ENCODE peak calls at places on chromosomes 16 and 17, in five cellular contexts. E is heart left ventricle, W is neural progenitor cell, L is ascending aorta, O is adrenal gland. R is an unnamed sample. For H3K36me3, the result is how much of the 10 kb centered on the place peaks cover.

GRCh38 chr16:50096791-50097190 is 31.0 kb downstream of the HEATR3 start:
- DNase-seq in E (no peak), W (no peak), L (no peak), O (no peak), R (no peak)

GRCh38 chr17:66348605-66349165 is 46.3 kb downstream of the PRKCA start:
- DNase-seq in E (peak), W (no peak), L (no peak), O (peak), R (peak)

GRCh38 chr16:50099957-50100648 is 34.3 kb downstream of the HEATR3 start:
- DNase-seq in E (no peak), W (no peak), L (no peak), O (no peak), R (no peak)

GRCh38 chr17:28899212-28899815 is 1.8 kb upstream of the FLOT2 start:
- DNase-seq in E (no peak), W (no peak), L (no peak), O (no peak), R (no peak)

GRCh38 chr17:40460585-40460975 is 17.3 kb downstream of the IGFBP4 start:
- DNase-seq in E (no peak), W (no peak), L (no peak), O (no peak), R (no peak)

GRCh38 chr16:1791256-1791942 is 2.1 kb downstream of the IGFALS start:
- DNase-seq in E (no peak), W (no peak), L (no peak), O (no peak), R (no peak)

GRCh38 chr17:7280519-7281073 is 922 bp upstream of the SLC2A4 start:
- DNase-seq in E (peak), W (peak), L (peak), O (peak), R (peak)

GRCh38 chr17:16072031-16072430 is 72.4 kb downstream of the TTC19 start:
- DNase-seq in E (no peak), W (no peak), L (no peak), O (no peak), R (no peak)

GRCh38 chr17:48596000-48596734 is 2.6 kb upstream of the HOXB5 start:
- DNase-seq in E (no peak), W (no peak), L (no peak), O (no peak), R (no peak)

GRCh38 chr17:66786101-66786500 is 48.8 kb upstream of the CACNG5 start:
- DNase-seq in E (no peak), W (no peak), L (no peak), O (no peak), R (no peak)

DNA sequence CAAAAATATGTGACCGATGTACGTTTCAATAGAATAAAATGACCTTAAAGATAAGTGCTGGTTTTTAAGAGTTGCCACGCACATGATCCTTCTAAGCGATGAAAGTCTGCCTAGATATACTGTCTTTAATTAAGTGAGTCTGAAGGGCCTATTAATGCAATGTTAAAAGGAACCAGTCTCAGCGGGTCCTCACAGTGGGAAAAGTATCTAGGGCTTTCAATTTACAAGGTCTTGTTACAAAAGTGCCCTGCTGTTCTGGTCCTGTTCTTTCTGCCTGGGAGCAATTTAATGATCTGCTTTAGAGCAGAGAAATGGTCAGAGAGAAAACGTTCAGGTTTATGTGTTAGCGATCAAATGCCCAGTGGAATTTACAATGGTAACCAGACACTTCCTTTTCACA is 864.0 kb downstream of the KCNJ2 start:
- DNase-seq in E (no peak), W (peak), L (no peak), O (no peak), R (no peak)
- H3K36me3 ChIP-seq in E (under half), W (under half), L (under half), O (under half), R (under half)

GRCh38 chr17:4389079-4389478 is 22.6 kb upstream of the UBE2G1 start:
- DNase-seq in E (no peak), W (no peak), L (no peak), O (no peak), R (no peak)
- H3K36me3 ChIP-seq in E (under half), W (under half), L (under half), O (under half), R (under half)

GRCh38 chr16:3536851-3537250 is 36.0 kb downstream of the CLUAP1 start:
- DNase-seq in E (peak), W (no peak), L (peak), O (peak), R (peak)
- H3K36me3 ChIP-seq in E (half or more), W (under half), L (under half), O (under half), R (under half)

GRCh38 chr17:82803185-82803584 is 36.6 kb downstream of the ZNF750 start:
- DNase-seq in E (no peak), W (no peak), L (no peak), O (no peak), R (no peak)

GRCh38 chr17:82802141-82802540 is 37.7 kb downstream of the ZNF750 start:
- DNase-seq in E (no peak), W (no peak), L (no peak), O (no peak), R (peak)

GRCh38 chr17:82804442-82805191 is 35.2 kb downstream of the ZNF750 start:
- DNase-seq in E (peak), W (no peak), L (peak), O (no peak), R (peak)

GRCh38 chr17:82805254-82805653 is 34.6 kb downstream of the ZNF750 start:
- DNase-seq in E (no peak), W (no peak), L (no peak), O (no peak), R (no peak)

DNA sequence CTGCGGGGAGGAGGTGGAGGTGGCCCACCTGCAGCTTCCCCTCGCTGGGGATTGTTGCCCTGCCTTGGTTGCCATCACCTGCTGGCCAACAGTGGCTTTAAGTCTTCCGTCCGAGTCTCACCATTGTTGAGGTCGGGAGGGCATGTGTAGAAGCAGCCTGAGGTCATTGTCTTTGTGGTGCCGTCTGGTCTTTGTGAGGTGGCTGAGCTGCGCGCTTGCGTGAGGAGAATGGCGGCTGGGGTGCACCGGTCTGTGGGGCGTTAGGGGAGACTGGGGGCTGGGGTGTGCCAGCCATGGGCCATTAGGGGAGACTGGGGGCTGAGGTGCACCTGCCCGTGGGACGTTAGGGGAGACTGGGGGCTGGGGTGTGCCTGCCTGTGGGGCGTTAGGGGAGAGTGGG is 36.2 kb downstream of the ZNF750 start:
- DNase-seq in E (no peak), W (no peak), L (no peak), O (no peak), R (no peak)
- H3K36me3 ChIP-seq in E (under half), W (under half), L (under half), O (under half), R (under half)

GRCh38 chr17:4838306-4838785 is 5.2 kb downstream of the MINK1 start:
- DNase-seq in E (no peak), W (no peak), L (no peak), O (no peak), R (no peak)
- H3K36me3 ChIP-seq in E (under half), W (under half), L (under half), O (under half), R (under half)